ENCODE peak calls at places on chromosomes 7 and 10, in seven cellular contexts. L is neural progenitor cell, U is IMR-90, A is heart left ventricle, O is endodermal cell, F is esophagus squamous epithelium, G is bronchial epithelial cell. R is an unnamed sample.
A peak's percentile ranks its signal among the peaks of the same experiment; 100 is the strongest.

GRCh38 chr7:115122388-115122787 is 200.5 kb downstream of the MDFIC start:
- DNase-seq in L (no peak), U (no peak), A (no peak), O (no peak), F (no peak), G (no peak), R (no peak)

GRCh38 chr7:50663396-50664102 is 98.3 kb upstream of the DDC start:
- DNase-seq in L (no peak), U (no peak), A (no peak), O (no peak), F (no peak), G (peak; percentile 88), R (no peak)

GRCh38 chr10:115956225-115957009 is 316.6 kb downstream of the GFRA1 start:
- DNase-seq in L (no peak), U (peak; percentile 50), A (no peak), O (no peak), F (no peak), G (no peak), R (no peak)

GRCh38 chr7:117323877-117324699 is 1.2 kb upstream of the WNT2 start:
- DNase-seq in L (peak; percentile 66), U (peak; percentile 70), A (peak; percentile 46), O (peak; percentile 80), F (no peak), G (no peak), R (peak; percentile 22)

GRCh38 chr10:97729014-97729413 is 7.9 kb upstream of the ZFYVE27 start:
- DNase-seq in L (no peak), U (no peak), A (no peak), O (no peak), F (no peak), G (no peak), R (no peak)

GRCh38 chr10:84540617-84541288 is 212.4 kb downstream of the CCSER2 start:
- DNase-seq in L (peak; percentile 89), U (peak; percentile 44), A (peak; percentile 40), O (peak; percentile 95), F (no peak), G (peak; percentile 18), R (no peak)

GRCh38 chr10:124603376-124604213 is 140.6 kb downstream of the FAM53B start:
- DNase-seq in L (no peak), U (no peak), A (no peak), O (no peak), F (no peak), G (no peak), R (no peak)

GRCh38 chr10:22573820-22574569 is 140.4 kb downstream of the PIP4K2A start:
- DNase-seq in L (peak; percentile 25), U (peak; percentile 41), A (no peak), O (peak; percentile 59), F (no peak), G (peak; percentile 11), R (no peak)

GRCh38 chr7:40544932-40545331 is 410.1 kb downstream of the SUGCT start:
- DNase-seq in L (no peak), U (peak; percentile 56), A (no peak), O (no peak), F (no peak), G (no peak), R (peak; percentile 89)

GRCh38 chr10:17199351-17199804 is 2.1 kb downstream of the TRDMT1 start:
- DNase-seq in L (peak; percentile 16), U (peak; percentile 70), A (no peak), O (no peak), F (no peak), G (no peak), R (no peak)
- H3K4me3 ChIP-seq in L (peak overlapping the region; percentile 77), U (peak overlapping the region; percentile 33), A (peak overlapping the region; percentile 72), O (peak overlapping the region; percentile 96), F (peak overlapping the region; percentile 75), G (no peak overlapping the region), R (peak overlapping the region; percentile 53)

GRCh38 chr10:25756784-25757183 is 177.2 kb upstream of the MYO3A start:
- DNase-seq in L (no peak), U (no peak), A (no peak), O (no peak), F (no peak), G (no peak), R (no peak)

GRCh38 chr10:25753776-25754175 is 180.3 kb upstream of the MYO3A start:
- DNase-seq in L (no peak), U (no peak), A (no peak), O (no peak), F (no peak), G (peak; percentile 1), R (no peak)

GRCh38 chr10:25758511-25758910 is 175.5 kb upstream of the MYO3A start:
- DNase-seq in L (no peak), U (no peak), A (no peak), O (no peak), F (no peak), G (no peak), R (no peak)

GRCh38 chr10:25761937-25762336 is 172.1 kb upstream of the MYO3A start:
- DNase-seq in L (no peak), U (no peak), A (no peak), O (no peak), F (no peak), G (no peak), R (no peak)

DNA sequence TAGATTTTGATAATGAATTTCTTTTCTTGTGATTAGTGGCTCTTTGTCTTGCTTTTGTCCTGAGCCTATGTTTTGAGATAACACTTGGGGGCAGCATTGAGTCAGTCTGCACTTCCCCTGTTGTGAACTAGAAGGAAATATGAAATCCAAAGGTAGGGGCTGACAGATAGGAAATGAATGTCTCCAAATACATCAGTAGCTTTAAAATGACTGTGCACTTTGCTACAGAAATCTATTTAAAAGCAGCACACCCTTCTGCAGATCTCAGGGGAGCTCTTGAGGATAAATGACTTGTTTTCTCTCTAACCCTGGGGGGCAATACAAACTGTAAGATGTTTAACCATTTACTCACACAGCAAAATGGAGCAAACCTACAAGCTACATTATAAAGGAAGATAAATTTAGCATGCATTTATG is 176.0 kb upstream of the MYO3A start:
- DNase-seq in L (peak; percentile 59), U (no peak), A (no peak), O (peak; percentile 76), F (no peak), G (peak; percentile 10), R (no peak)
- TF ChIP-seq CTCF in L (peak; percentile 94), U (no peak), A (peak; percentile 38), O (peak; percentile 94), F (no peak), G (peak; percentile 28), R (no peak)

GRCh38 chr10:95286707-95287106 is 4.1 kb downstream of the PDLIM1 start:
- DNase-seq in L (no peak), U (no peak), A (no peak), O (no peak), F (no peak), G (no peak), R (no peak)
- H3K4me3 ChIP-seq in L (no peak overlapping the region), U (no peak overlapping the region), A (no peak overlapping the region), O (peak overlapping the region; percentile 93), F (no peak overlapping the region), G (no peak overlapping the region), R (no peak overlapping the region)

GRCh38 chr7:76515999-76516443 is 5.7 kb downstream of the UPK3B start:
- DNase-seq in L (no peak), U (peak; percentile 23), A (no peak), O (no peak), F (no peak), G (peak; percentile 27), R (no peak)
- TF ChIP-seq CTCF in L (no peak), U (peak; percentile 70), A (peak; percentile 78), O (no peak), F (no peak), G (peak; percentile 99), R (peak; percentile 56)

GRCh38 chr10:99523251-99523773 is 9.4 kb upstream of the NKX2-3 start:
- DNase-seq in L (peak; percentile 72), U (no peak), A (no peak), O (peak; percentile 91), F (no peak), G (no peak), R (no peak)
- H3K4me3 ChIP-seq in L (no peak overlapping the region), U (no peak overlapping the region), A (no peak overlapping the region), O (peak overlapping the region; percentile 80), F (peak overlapping the region; percentile 18), G (no peak overlapping the region), R (no peak overlapping the region)

DNA sequence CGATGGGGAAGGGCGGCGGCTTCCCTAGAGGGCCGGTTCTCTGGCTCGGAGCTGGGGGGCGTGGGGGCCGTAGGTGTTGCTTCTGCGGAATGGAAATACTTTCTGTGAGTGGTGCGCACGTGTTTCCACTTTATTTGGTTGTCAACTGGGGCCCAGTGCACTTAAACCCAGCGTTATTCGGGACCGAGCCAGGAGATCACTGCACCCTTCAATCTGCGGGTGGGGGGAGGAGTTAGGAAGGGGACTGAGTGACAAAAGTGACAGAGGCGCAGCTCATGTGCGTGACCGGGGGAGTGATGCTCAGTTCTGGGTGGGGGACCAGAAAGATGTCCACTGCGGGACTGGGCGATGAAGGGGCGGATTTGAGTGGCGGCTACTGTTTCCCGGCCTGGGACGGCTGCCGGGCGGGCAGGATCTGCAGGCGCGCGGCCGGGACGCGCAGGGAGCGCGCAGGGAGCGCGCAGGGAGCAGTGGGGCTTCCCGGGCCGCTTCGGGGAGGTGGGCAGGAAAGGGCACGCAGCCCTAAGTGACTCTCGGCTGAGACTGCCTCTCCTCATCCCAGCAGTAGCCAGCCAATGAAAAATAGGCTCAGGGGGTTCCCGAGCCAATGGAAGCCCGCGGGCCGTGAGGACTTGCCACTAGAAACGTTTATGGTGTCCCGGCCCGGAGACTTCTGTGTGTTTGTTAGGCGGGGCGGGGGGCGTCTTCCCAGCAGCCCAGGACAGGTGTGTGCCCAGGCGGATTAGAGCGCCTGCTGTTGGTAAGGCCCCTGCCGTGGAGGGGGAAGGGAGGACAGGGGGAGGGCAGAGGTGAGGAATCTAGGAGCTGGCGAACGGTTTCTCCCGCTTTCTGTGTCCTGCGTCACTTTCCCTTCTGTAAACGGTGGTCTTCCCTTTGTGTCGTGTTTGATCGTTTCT is 54.3 kb upstream of the KDM7A start:
- DNase-seq in L (peak; percentile 87), U (peak; percentile 39), A (peak; percentile 52), O (peak; percentile 98), F (no peak), G (peak; percentile 62), R (no peak)
- TF ChIP-seq CTCF in L (no peak), U (no peak), A (no peak), O (peak; percentile 23), F (no peak), G (peak; percentile 40), R (no peak)

DNA sequence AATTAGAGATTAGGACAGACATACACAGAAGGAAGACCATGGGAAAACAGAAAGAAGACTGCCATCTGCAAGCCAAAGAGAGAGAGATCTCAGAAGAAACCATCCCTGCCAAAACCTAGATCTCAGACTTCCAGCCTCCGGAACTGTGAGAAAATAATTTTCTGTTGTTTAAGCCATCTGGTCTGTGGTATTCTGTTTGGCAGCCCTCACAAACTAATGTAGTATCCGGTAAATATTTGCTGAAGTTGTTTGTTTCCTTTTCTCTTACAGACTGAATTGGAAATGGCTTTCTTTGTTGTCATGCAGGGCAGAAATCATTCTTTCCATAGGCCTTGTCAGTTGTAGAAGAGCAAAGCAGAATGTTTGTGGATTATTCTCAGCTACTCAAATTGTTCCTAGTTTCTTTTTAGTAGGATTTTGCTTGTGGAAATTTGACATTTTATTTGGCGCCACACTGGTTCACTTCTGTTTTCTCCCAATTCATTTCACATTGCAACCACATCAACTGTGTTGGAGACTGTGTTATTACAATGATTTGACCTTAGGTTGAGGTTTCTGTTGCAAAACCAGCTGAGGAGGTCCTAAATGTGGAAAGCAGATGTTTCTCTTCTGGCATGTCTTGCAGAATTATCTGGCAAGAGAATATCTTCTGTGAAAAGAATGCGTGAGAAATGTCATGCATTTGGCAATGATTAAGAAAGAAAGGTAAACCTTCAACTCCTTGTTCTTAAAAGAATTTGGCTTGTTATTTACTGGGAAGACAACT is 25.9 kb downstream of the ACTA2 start:
- DNase-seq in L (no peak), U (peak; percentile 96), A (no peak), O (no peak), F (no peak), G (no peak), R (peak; percentile 93)
- H3K4me3 ChIP-seq in L (no peak overlapping the region), U (no peak overlapping the region), A (peak overlapping the region; percentile 7), O (no peak overlapping the region), F (no peak overlapping the region), G (no peak overlapping the region), R (no peak overlapping the region)

R was measured in HFF-Myc.